ENCODE peak calls at places on chromosomes 2 and 18, in ten cellular contexts. W is endodermal cell, H is fibroblast of the aortic adventitia, F is PC-9, Q is astrocyte of the spinal cord, N is astrocyte of the cerebellum, S is right cardiac atrium, B is fibroblast of lung, C is upper lobe of right lung, P is psoas muscle. A is an unnamed sample.

GRCh38 chr18:72128649-72129048 is 415.5 kb downstream of the CBLN2 start:
- DNase-seq in W (no peak), H (no peak), F (no peak), Q (no peak), N (no peak), S (no peak), B (no peak), C (no peak), P (no peak), A (no peak)

GRCh38 chr18:22314406-22314805 is 103.3 kb downstream of the CTAGE1 start:
- DNase-seq in W (no peak), H (peak), F (no peak), Q (peak), N (peak), S (peak), B (peak), C (no peak), P (peak), A (no peak)

GRCh38 chr2:51220080-51220479 is 188.1 kb upstream of the NRXN1 start:
- DNase-seq in W (no peak), H (no peak), F (no peak), Q (no peak), N (no peak), S (no peak), B (no peak), C (no peak), P (no peak), A (no peak)

GRCh38 chr2:151051584-151052220 is 210.0 kb downstream of the RBM43 start:
- DNase-seq in W (peak), H (peak), F (peak), Q (peak), N (peak), S (no peak), B (peak), C (no peak), P (no peak), A (no peak)

GRCh38 chr2:176461686-176462376 is 192.6 kb downstream of the MTX2 start:
- DNase-seq in W (no peak), H (peak), F (no peak), Q (no peak), N (peak), S (no peak), B (no peak), C (no peak), P (no peak), A (peak)

GRCh38 chr2:58098254-58099096 is 51.9 kb downstream of the VRK2 start:
- DNase-seq in W (no peak), H (peak), F (no peak), Q (peak), N (no peak), S (no peak), B (peak), C (no peak), P (no peak), A (no peak)

GRCh38 chr2:53442783-53443182 is 324.8 kb upstream of the CHAC2 start:
- DNase-seq in W (peak), H (no peak), F (peak), Q (no peak), N (no peak), S (no peak), B (no peak), C (no peak), P (no peak), A (no peak)

GRCh38 chr2:57617327-57617726 is 429.3 kb upstream of the VRK2 start:
- DNase-seq in W (no peak), H (no peak), F (no peak), Q (no peak), N (no peak), S (no peak), B (no peak), C (no peak), P (no peak), A (no peak)

GRCh38 chr2:74850816-74851566 is 17.1 kb downstream of the HK2 start:
- DNase-seq in W (no peak), H (peak), F (peak), Q (no peak), N (no peak), S (no peak), B (no peak), C (no peak), P (no peak), A (no peak)

GRCh38 chr2:42979870-42980763 is 187.7 kb upstream of the HAAO start:
- DNase-seq in W (no peak), H (no peak), F (no peak), Q (no peak), N (no peak), S (no peak), B (no peak), C (peak), P (no peak), A (no peak)

GRCh38 chr2:85838641-85839040 is 50.1 kb downstream of the ST3GAL5 start:
- DNase-seq in W (no peak), H (no peak), F (no peak), Q (no peak), N (no peak), S (no peak), B (no peak), C (no peak), P (no peak), A (no peak)

GRCh38 chr2:168596881-168597280 is 140.8 kb downstream of the CERS6 start:
- DNase-seq in W (no peak), H (no peak), F (no peak), Q (no peak), N (no peak), S (no peak), B (no peak), C (no peak), P (no peak), A (no peak)

DNA sequence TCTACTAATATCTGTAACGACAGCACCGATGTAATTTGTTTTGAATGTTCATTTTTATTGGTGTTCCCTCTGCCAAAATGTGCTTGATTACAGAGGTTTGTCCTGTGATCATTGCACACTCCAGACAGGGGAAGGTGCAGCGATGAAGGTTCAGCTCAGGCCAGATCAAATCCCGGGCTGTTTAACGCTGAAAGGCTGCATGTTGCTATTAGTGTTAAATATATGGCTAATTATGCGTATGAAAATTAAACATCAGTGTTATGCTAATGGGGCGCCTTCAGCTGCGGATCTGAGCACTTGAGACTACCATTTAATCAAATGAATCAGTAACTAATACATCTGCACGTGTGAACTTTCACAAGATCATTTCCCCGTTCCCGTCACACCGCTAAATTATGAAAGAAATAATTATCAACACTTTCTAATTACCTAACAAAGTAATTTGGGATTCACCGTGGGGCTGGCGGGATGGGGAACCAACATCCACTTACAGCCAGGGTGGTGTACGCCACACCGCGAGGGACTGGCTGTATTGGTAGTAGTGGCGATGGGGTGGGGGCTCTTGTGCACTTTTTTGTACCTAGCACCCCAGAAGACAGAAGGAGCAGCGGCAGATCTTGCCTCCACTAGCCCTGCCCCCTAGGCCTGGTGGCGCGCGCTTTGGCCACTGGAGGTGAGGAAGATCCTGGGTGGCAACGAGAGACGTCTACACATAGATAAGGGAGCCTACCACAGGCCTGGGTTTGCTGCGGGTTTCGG is 1.4 kb upstream of the DLX1 start:
- DNase-seq in W (peak), H (no peak), F (no peak), Q (no peak), N (no peak), S (peak), B (no peak), C (no peak), P (no peak), A (no peak)
- H3K4me3 ChIP-seq in W (peak), H (peak), F (no peak), Q (no peak), N (peak), S (no peak), B (no peak), C (no peak), P (peak), A (no peak)

GRCh38 chr2:91442246-91442905 is 2750.9 kb downstream of the RPIA start:
- DNase-seq in W (peak), H (no peak), F (no peak), Q (no peak), N (no peak), S (peak), B (no peak), C (peak), P (peak), A (no peak)
- H3K4me3 ChIP-seq in W (no peak), H (peak), F (no peak), Q (peak), N (peak), S (peak), B (no peak), C (peak), P (peak), A (peak)

DNA sequence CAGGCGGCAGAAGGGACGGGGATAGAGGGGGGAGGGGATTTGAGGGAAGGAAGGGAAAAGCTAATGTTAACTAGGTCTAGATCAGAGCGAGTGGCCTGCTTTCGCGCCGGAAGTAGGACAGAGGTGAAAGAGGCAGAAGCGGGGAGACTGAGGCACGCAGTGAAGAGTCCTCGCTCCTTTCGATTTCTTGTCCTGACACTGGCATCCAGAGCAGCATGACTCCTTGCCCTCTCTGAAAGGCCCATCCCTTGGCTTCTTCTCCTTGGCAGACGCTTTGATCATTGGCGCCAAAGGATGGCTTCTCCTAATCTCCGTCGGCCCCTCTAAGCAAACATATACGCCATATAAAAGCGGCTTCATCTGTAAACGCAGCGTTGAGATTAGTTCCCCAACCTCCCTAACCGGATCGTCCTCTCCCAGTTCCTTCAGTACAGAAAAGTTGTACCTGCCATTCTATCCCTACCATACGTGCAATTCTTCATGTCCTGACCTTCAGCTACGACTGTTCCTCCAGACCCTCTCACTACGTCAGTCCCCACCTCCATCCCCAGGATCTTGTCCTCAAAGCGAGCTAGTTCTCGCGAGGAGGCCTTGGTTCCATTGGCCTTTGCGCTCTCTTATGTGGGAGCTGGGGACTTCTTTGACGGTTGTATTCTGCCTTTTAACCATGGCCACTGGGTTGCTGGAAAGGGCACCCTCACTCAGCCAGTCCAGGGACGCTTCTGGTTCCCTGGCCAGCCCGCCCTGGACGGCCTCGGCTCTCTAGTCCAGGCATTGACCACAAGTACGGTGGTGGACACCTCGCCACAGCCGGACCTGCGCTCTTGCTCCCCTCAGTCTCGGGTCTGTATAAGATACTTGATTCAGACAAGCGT is 857 bp upstream of the NEUROD1 start:
- DNase-seq in W (peak), H (no peak), F (no peak), Q (no peak), N (no peak), S (no peak), B (no peak), C (no peak), P (no peak), A (no peak)
- H3K4me3 ChIP-seq in W (peak), H (peak), F (no peak), Q (no peak), N (peak), S (no peak), B (peak), C (no peak), P (peak), A (peak)

DNA sequence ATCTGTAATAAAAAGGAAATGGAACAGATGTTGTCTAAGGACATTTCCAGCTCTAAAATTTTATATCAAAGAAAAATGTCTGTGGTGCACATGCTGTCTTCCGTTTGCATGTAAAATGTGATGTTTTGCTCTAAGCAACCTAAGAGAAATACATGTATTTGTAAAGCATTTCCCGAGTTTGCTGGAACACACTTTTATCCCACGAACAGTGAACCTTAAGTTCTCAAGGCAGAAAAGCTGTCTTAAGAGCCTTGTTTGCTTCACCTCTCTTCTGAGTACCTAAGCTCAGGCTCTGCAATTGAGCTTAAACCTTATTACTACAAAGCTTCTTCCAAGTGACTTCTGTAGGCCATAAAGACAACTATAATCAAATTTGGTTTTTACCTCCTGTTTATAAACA is 24.0 kb upstream of the TANK start:
- DNase-seq in W (no peak), H (no peak), F (no peak), Q (peak), N (no peak), S (no peak), B (no peak), C (no peak), P (no peak), A (no peak)
- H3K4me3 ChIP-seq in W (no peak), H (no peak), F (no peak), Q (no peak), N (no peak), S (no peak), B (no peak), C (peak), P (no peak), A (no peak)

DNA sequence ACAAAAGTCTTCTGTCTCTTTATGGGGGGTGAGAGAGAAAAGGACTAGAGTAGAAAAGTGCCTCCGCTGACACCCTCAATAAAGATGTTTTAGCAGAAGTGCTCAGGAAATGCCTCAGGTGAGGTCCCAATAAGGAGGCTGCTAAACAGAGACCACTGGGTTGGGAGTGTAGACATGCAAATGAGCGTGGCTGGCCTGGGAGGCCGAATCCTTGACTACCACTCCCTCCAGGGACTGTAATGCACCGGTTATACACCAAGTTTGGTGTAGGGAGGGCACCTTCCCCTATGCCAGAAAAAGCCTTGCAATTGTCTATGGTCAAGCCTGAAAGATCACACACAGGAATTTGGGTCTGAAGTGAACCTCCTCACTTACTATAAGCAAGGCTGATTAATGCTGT is 1.8 kb downstream of the TMX3 start:
- DNase-seq in W (peak), H (no peak), F (no peak), Q (no peak), N (no peak), S (no peak), B (no peak), C (no peak), P (no peak), A (no peak)
- H3K4me3 ChIP-seq in W (peak), H (peak), F (peak), Q (no peak), N (no peak), S (no peak), B (no peak), C (peak), P (peak), A (no peak)

GRCh38 chr2:237413293-237414055 is 490 bp downstream of the COL6A3 start:
- DNase-seq in W (no peak), H (peak), F (no peak), Q (no peak), N (no peak), S (peak), B (peak), C (no peak), P (no peak), A (no peak)

GRCh38 chr2:237414056-237414661 is at the start of gene COL6A3:
- DNase-seq in W (no peak), H (peak), F (no peak), Q (peak), N (no peak), S (peak), B (peak), C (no peak), P (peak), A (no peak)

GRCh38 chr2:237410949-237411635 is 2.9 kb downstream of the COL6A3 start:
- DNase-seq in W (no peak), H (peak), F (no peak), Q (no peak), N (no peak), S (no peak), B (no peak), C (no peak), P (no peak), A (no peak)

GRCh38 chr2:237412646-237413292 is 1.2 kb downstream of the COL6A3 start:
- DNase-seq in W (no peak), H (no peak), F (no peak), Q (no peak), N (no peak), S (peak), B (no peak), C (no peak), P (no peak), A (no peak)

DNA sequence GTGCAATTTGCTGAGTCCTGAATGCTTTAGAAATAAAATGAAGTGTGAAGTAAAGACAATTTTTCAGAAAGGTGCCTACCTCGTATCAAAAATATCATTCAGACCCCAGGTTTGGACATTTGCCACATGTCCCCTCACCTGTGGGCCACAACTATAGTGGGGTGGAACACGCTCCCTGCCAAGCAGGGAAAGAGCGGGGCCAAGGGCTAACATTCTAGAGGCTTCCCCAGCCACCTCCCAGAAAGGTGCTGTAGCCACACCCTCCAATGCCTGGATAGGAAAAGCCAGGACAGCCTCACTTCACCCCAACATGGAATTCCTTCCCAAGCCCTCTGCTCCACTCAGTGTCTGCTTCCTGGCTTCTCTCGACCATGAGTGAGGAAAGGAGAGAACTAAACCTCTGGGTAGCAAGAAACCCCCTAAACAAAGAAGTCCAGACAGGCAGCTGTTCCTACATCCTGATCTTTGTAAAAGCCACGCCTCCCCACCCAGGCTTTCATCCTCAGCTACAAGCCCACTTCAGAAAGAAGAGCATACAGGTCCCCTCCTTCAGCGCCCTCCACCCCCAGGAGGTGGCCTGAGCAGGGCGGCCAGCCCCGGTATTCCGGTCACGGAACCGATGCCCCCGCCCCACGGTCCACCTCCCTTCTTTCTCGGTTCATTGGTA is 2.1 kb downstream of the COL6A3 start:
- DNase-seq in W (no peak), H (peak), F (no peak), Q (no peak), N (no peak), S (peak), B (peak), C (no peak), P (peak), A (no peak)
- H3K4me3 ChIP-seq in W (no peak), H (peak), F (no peak), Q (peak), N (peak), S (peak), B (peak), C (peak), P (peak), A (no peak)

GRCh38 chr2:20212459-20212870 is 12.5 kb downstream of the SDC1 start:
- DNase-seq in W (peak), H (no peak), F (no peak), Q (peak), N (no peak), S (no peak), B (peak), C (peak), P (no peak), A (no peak)

GRCh38 chr2:20213651-20214565 is 11.0 kb downstream of the SDC1 start:
- DNase-seq in W (peak), H (no peak), F (no peak), Q (no peak), N (no peak), S (no peak), B (no peak), C (peak), P (no peak), A (no peak)

GRCh38 chr2:20211420-20211819 is 13.5 kb downstream of the SDC1 start:
- DNase-seq in W (peak), H (no peak), F (no peak), Q (no peak), N (no peak), S (no peak), B (no peak), C (peak), P (no peak), A (no peak)

GRCh38 chr2:20211860-20212458 is 13.0 kb downstream of the SDC1 start:
- DNase-seq in W (no peak), H (no peak), F (no peak), Q (no peak), N (no peak), S (no peak), B (no peak), C (no peak), P (no peak), A (no peak)

DNA sequence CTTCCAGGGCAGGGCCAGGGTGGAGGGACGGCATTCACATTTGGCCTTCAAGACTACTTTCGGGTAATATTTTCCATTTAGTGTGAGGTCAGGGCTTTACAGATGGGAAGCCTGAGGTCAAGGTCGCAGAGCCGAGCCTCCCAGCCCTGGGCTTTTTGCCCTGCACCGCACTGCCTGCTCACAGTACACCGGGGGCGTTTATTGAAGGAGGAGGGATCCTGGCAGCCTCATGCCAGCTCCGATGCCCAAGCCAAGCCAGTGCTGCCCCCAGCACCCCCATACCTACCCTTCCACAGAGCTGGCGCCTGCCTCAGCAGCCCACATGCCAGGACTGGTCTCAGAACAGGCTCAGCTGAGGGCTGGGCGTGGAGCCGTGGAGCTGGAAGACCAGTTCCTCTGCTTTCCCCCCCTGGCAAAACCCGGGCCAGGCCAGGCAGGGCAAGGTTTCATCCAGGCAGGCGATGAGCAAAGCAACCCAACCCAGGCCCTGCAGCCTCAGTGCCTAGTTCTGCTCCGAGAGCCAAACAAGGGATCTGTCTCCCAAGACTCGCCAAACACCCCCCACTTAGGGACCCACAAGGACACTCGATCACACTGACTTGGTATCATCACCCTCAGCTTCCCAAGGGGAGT is 11.9 kb downstream of the SDC1 start:
- DNase-seq in W (peak), H (no peak), F (peak), Q (no peak), N (no peak), S (peak), B (no peak), C (peak), P (no peak), A (no peak)
- H3K4me3 ChIP-seq in W (no peak), H (no peak), F (no peak), Q (no peak), N (no peak), S (no peak), B (no peak), C (no peak), P (no peak), A (no peak)

A was measured in epithelial cell of proximal tubule.